ENCODE peak calls at places on chromosomes 5 and 9, in seven cellular contexts. D is epithelial cell of esophagus; Z is NCI-H69; F is C1 segment of cervical spinal cord; I is NCI-H774; N is naive thymus-derived CD4-positive, alpha-beta T cell; H is stimulated activated CD4-positive, alpha-beta T cell treated with anti-CD3 and anti-CD28 coated beads, Interleukin-1b, Interleukin-23, amount 100 ng/mL, for 24 hours. R is an unnamed sample.

GRCh38 chr5:38715671-38716070 is 130.1 kb upstream of the OSMR start:
- DNase-seq in D (no peak), Z (peak; percentile 7), F (peak; percentile 18), I (no peak), N (no peak), H (no peak), R (no peak)

GRCh38 chr5:75020016-75020656 is 32.2 kb downstream of the GCNT4 start:
- DNase-seq in D (no peak), Z (no peak), F (no peak), I (peak; percentile 26), N (no peak), H (no peak), R (no peak)

GRCh38 chr9:109329274-109330258 is 8.7 kb upstream of the EPB41L4B start:
- DNase-seq in D (peak; percentile 96), Z (peak; percentile 80), F (no peak), I (no peak), N (no peak), H (no peak), R (no peak)

GRCh38 chr9:134968011-134968822 is 50.5 kb upstream of the FCN1 start:
- DNase-seq in D (no peak), Z (peak; percentile 23), F (no peak), I (no peak), N (no peak), H (no peak), R (no peak)

GRCh38 chr9:36941441-36941840 is 92.6 kb downstream of the PAX5 start:
- DNase-seq in D (no peak), Z (peak; percentile 35), F (no peak), I (no peak), N (no peak), H (no peak), R (no peak)

GRCh38 chr9:91949946-91950664 is at the start of gene ROR2:
- DNase-seq in D (peak; percentile 35), Z (peak; percentile 85), F (no peak), I (peak; percentile 87), N (no peak), H (peak; percentile 10), R (peak; percentile 88)

GRCh38 chr9:34809504-34810186 is 99.7 kb upstream of the CCL21 start:
- DNase-seq in D (peak; percentile 38), Z (no peak), F (no peak), I (no peak), N (no peak), H (no peak), R (peak; percentile 55)

GRCh38 chr5:20601678-20602100 is 613.7 kb upstream of the CDH18 start:
- DNase-seq in D (peak; percentile 42), Z (peak; percentile 95), F (no peak), I (no peak), N (no peak), H (no peak), R (no peak)

GRCh38 chr9:120603601-120604000 is 23.6 kb upstream of the CDK5RAP2 start:
- DNase-seq in D (no peak), Z (peak; percentile 39), F (no peak), I (no peak), N (no peak), H (no peak), R (no peak)

GRCh38 chr9:112384219-112384618 is 4.3 kb downstream of the HSDL2 start:
- DNase-seq in D (no peak), Z (no peak), F (no peak), I (no peak), N (no peak), H (no peak), R (no peak)

GRCh38 chr5:82421119-82421518 is 143.0 kb upstream of the RPS23 start:
- DNase-seq in D (peak; percentile 92), Z (no peak), F (no peak), I (no peak), N (no peak), H (no peak), R (no peak)

GRCh38 chr5:151086905-151087360 is 6.1 kb upstream of the TNIP1 start:
- DNase-seq in D (peak; percentile 59), Z (no peak), F (no peak), I (no peak), N (peak; percentile 37), H (peak; percentile 60), R (no peak)